ENCODE peak calls at places on chromosomes 2 and 18, in six cellular contexts. E is PC-3, I is mesenchymal stem cell, Y is esophagus squamous epithelium, A is dorsolateral prefrontal cortex, Q is heart right ventricle. D is an unnamed sample.

GRCh38 chr2:126942427-126943203 is 43.9 kb downstream of the TEX51 start:
- DNase-seq in E (no peak), I (no peak), Y (no peak), A (no peak), Q (no peak), D (no peak)

GRCh38 chr18:76923485-76924085 is 101.2 kb downstream of the ZNF236 start:
- DNase-seq in E (peak), I (peak), Y (no peak), A (no peak), Q (no peak), D (peak)

GRCh38 chr2:12199661-12200258 is 453.3 kb downstream of the LPIN1 start:
- DNase-seq in E (no peak), I (no peak), Y (no peak), A (no peak), Q (no peak), D (no peak)

GRCh38 chr2:231163011-231163410 is 35.4 kb upstream of the ARMC9 start:
- DNase-seq in E (no peak), I (peak), Y (no peak), A (no peak), Q (no peak), D (no peak)

GRCh38 chr18:70197042-70197441 is 8.4 kb downstream of the RTTN start:
- DNase-seq in E (no peak), I (no peak), Y (no peak), A (no peak), Q (no peak), D (no peak)

GRCh38 chr18:22199005-22199404 is 29.6 kb downstream of the GATA6 start:
- DNase-seq in E (no peak), I (no peak), Y (no peak), A (no peak), Q (no peak), D (no peak)

GRCh38 chr2:191264647-191265079 is 19.5 kb downstream of the MYO1B start:
- DNase-seq in E (peak), I (peak), Y (no peak), A (no peak), Q (no peak), D (no peak)

GRCh38 chr2:157830696-157831570 is 45.2 kb downstream of the ACVR1 start:
- DNase-seq in E (peak), I (peak), Y (no peak), A (no peak), Q (no peak), D (peak)

GRCh38 chr2:170878061-170878460 is 51.0 kb upstream of the GORASP2 start:
- DNase-seq in E (peak), I (no peak), Y (no peak), A (no peak), Q (no peak), D (no peak)

GRCh38 chr2:111923271-111923670 is 24.9 kb downstream of the MERTK start:
- DNase-seq in E (no peak), I (no peak), Y (no peak), A (no peak), Q (no peak), D (no peak)

GRCh38 chr2:38296381-38296780 is 80.7 kb downstream of the ATL2 start:
- DNase-seq in E (no peak), I (no peak), Y (no peak), A (no peak), Q (no peak), D (no peak)

GRCh38 chr18:31278609-31279071 is 39.3 kb upstream of the DSG1 start:
- DNase-seq in E (no peak), I (peak), Y (no peak), A (no peak), Q (no peak), D (no peak)

GRCh38 chr2:221569342-221570278 is 2.5 kb downstream of the EPHA4 start:
- DNase-seq in E (no peak), I (no peak), Y (no peak), A (no peak), Q (no peak), D (no peak)

GRCh38 chr2:201964011-201964410 is 69.6 kb upstream of the FZD7 start:
- DNase-seq in E (no peak), I (no peak), Y (no peak), A (no peak), Q (no peak), D (no peak)

GRCh38 chr2:8538531-8538930 is 143.3 kb upstream of the ID2 start:
- DNase-seq in E (no peak), I (no peak), Y (no peak), A (no peak), Q (no peak), D (peak)

GRCh38 chr2:179031731-179032408 is 18.1 kb downstream of the CCDC141 start:
- DNase-seq in E (peak), I (no peak), Y (no peak), A (no peak), Q (no peak), D (no peak)

DNA sequence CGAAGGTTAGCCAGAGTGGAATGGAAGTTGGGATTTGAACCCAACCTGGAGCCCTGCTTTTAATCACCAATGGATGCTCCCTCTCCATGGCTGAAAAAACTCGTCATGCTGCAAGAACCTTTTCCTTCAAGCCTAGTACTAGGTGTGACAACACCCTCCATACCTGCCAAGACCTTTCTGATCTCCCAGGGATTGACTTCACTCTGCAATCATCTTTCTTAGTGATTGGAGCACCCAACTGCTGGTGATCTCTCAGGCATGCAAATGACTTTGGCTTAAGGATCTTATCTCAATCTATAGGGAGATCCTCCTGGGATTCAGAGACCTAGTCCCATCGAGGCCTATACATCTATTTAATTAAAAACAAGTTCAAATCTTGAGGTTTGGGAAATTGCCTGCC is 23.5 kb upstream of the ITGB6 start:
- DNase-seq in E (no peak), I (no peak), Y (no peak), A (no peak), Q (no peak), D (no peak)
- H3K27ac ChIP-seq in E (peak), I (peak), Y (peak), A (no peak), Q (no peak), D (no peak)

GRCh38 chr2:167855211-167855610 is 392.2 kb downstream of the STK39 start:
- DNase-seq in E (no peak), I (no peak), Y (no peak), A (no peak), Q (no peak), D (no peak)
- H3K4me3 ChIP-seq in E (no peak), I (no peak), Y (no peak), A (no peak), Q (no peak), D (no peak)

GRCh38 chr2:96204836-96205235 is 3.8 kb downstream of the STARD7 start:
- DNase-seq in E (no peak), I (no peak), Y (no peak), A (no peak), Q (no peak), D (no peak)

GRCh38 chr2:96203130-96204028 is 5.2 kb downstream of the STARD7 start:
- DNase-seq in E (no peak), I (no peak), Y (no peak), A (no peak), Q (no peak), D (no peak)

GRCh38 chr2:96207073-96207777 is 1.4 kb downstream of the STARD7 start:
- DNase-seq in E (peak), I (peak), Y (no peak), A (no peak), Q (no peak), D (no peak)

GRCh38 chr2:96205888-96206287 is 2.7 kb downstream of the STARD7 start:
- DNase-seq in E (peak), I (peak), Y (no peak), A (no peak), Q (no peak), D (no peak)

DNA sequence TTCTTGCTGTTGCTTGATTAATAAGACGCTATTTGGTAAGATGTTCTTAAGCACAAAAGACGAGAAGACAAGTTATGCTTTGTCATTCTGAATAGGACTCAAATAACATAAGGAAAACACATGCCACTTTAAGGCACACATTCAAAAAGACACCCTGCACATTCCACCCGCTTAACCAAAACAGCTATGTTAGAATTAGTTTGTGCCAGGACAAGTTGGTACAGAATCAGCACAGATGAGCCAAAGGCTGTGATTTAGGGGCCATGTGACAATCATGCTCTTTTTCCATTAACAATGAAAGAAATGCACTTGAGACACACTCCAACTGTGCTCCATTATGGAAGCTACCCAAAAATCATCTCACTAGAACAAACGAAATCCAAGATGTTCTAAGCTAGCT is 3.4 kb downstream of the STARD7 start:
- DNase-seq in E (no peak), I (no peak), Y (no peak), A (no peak), Q (no peak), D (no peak)
- H3K27ac ChIP-seq in E (peak), I (peak), Y (peak), A (peak), Q (peak), D (peak)

GRCh38 chr2:40758778-40759177 is 306.9 kb upstream of the SLC8A1 start:
- DNase-seq in E (no peak), I (no peak), Y (no peak), A (no peak), Q (no peak), D (no peak)
- H3K4me3 ChIP-seq in E (no peak), I (peak), Y (no peak), A (no peak), Q (no peak), D (no peak)

D was measured in body of pancreas.